ENCODE peak calls at places on chromosomes 13 and 19, in five cellular contexts. L, T, Z, K and R are unnamed samples. For H3K36me3, the result is how much of the 10 kb centered on the place peaks cover.

GRCh38 chr13:21176982-21177284 is 475 bp downstream of the MRPL57 start:
- DNase-seq in Z (no peak), T (no peak), K (no peak), L (no peak), R (no peak)

GRCh38 chr13:99422556-99423220 is 78.6 kb upstream of the TM9SF2 start:
- DNase-seq in Z (no peak), T (no peak), K (no peak), L (no peak), R (no peak)

GRCh38 chr19:51203941-51204720 is 20.7 kb upstream of the CD33 start:
- DNase-seq in L (no peak), T (no peak), K (no peak), Z (no peak), R (no peak)

GRCh38 chr13:100106005-100106404 is 17.1 kb downstream of the PCCA start:
- DNase-seq in Z (no peak), K (no peak), T (no peak), L (no peak), R (no peak)

GRCh38 chr13:33119886-33120543 is 103.8 kb downstream of the KL start:
- DNase-seq in Z (no peak), T (no peak), L (no peak), K (no peak), R (no peak)

GRCh38 chr13:75481176-75482069 is 546 bp downstream of the TBC1D4 start:
- DNase-seq in T (peak), K (no peak), Z (peak), L (no peak), R (peak)

GRCh38 chr13:114282143-114282685 is 813 bp downstream of the UPF3A start:
- DNase-seq in Z (peak), T (peak), L (peak), K (no peak), R (peak)

GRCh38 chr13:80132741-80133601 is 208.0 kb downstream of the SPRY2 start:
- DNase-seq in Z (peak), L (peak), T (peak), K (no peak), R (peak)

GRCh38 chr13:59534806-59535205 is 628.9 kb downstream of the DIAPH3 start:
- DNase-seq in K (no peak), L (no peak), T (no peak), Z (no peak), R (no peak)

GRCh38 chr13:110414283-110414682 is 107.2 kb downstream of the COL4A2 start:
- DNase-seq in T (no peak), Z (no peak), L (no peak), K (no peak), R (no peak)

GRCh38 chr13:59112375-59112774 is 1051.4 kb downstream of the DIAPH3 start:
- DNase-seq in Z (peak), T (no peak), L (peak), K (peak), R (no peak)

GRCh38 chr19:18839465-18840287 is 7.9 kb downstream of the UPF1 start:
- DNase-seq in Z (peak), L (no peak), T (peak), K (no peak), R (peak)

GRCh38 chr13:63307239-63307638 is 1891.6 kb upstream of the PCDH20 start:
- DNase-seq in L (no peak), T (no peak), Z (no peak), K (no peak), R (no peak)

GRCh38 chr13:77514336-77514726 is 21.2 kb upstream of the SCEL start:
- DNase-seq in Z (no peak), T (no peak), K (no peak), L (no peak), R (no peak)

GRCh38 chr13:36447501-36447900 is 15.2 kb downstream of the CCNA1 start:
- DNase-seq in L (no peak), K (no peak), T (no peak), Z (peak), R (no peak)

GRCh38 chr19:14412436-14413071 is 6.6 kb downstream of the DDX39A start:
- DNase-seq in T (no peak), L (no peak), K (no peak), Z (no peak), R (no peak)
- H3K36me3 ChIP-seq in T (half or more), L (half or more), K (under half), Z (half or more), R (under half)

GRCh38 chr13:98142427-98143156 is at the start of gene FARP1:
- DNase-seq in T (peak), K (no peak), Z (peak), L (no peak), R (peak)
- TF ChIP-seq CTCF in T (peak), K (peak), Z (no peak), L (peak), R (peak)

DNA sequence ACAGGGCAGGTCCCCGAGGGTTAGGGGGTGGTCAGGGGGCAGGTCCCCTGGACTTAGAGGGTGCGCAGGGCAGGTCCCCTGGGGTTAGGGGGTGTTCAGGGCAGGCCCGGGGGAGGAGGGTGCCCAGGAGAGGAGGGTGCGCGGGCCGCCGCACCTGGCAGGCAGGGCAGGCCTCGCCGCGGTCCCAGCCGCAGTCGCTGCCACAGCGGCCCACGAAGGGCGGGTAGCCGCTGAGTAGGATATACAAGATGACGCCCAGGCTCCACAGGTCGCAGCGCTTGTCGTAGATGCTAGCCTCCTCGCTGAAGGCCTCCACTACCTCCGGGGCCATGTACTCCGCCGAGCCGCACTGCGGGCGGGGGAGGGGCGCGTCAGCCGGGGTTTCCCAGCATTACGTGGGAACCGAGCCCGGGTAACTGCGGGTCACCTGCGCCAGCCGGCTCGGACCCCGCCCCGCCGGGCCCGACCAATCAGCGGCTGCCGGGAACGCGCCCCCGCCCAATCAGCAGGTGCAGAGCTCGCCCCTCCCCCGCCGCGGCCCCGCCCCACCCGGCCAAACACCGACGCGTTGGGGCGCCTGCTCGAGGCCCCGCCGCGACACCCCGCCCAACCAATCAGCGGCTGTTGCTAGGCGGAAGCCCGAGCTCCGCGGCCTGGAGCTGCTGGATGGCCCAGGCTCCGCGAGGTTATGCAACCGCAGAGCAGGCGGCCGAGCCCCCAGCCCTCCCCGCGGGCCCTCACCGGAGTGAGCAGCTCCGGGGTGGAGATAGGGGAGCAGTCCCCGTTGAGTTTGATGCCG is 9.2 kb downstream of the MKNK2 start:
- DNase-seq in K (no peak), Z (peak), L (peak), T (peak), R (peak)
- H3K36me3 ChIP-seq in K (under half), Z (under half), L (half or more), T (under half), R (under half)

GRCh38 chr13:23710366-23710765 is 140.2 kb downstream of the TNFRSF19 start:
- DNase-seq in Z (no peak), L (no peak), K (no peak), T (no peak), R (no peak)

GRCh38 chr13:23707674-23708073 is 137.5 kb downstream of the TNFRSF19 start:
- DNase-seq in L (peak), K (no peak), T (no peak), Z (peak), R (no peak)

GRCh38 chr13:23711355-23711754 is 141.1 kb downstream of the TNFRSF19 start:
- DNase-seq in T (no peak), Z (no peak), L (no peak), K (no peak), R (no peak)

GRCh38 chr13:23705578-23705977 is 135.4 kb downstream of the TNFRSF19 start:
- DNase-seq in K (no peak), T (no peak), L (no peak), Z (peak), R (no peak)

GRCh38 chr13:23709521-23709920 is 139.3 kb downstream of the TNFRSF19 start:
- DNase-seq in L (no peak), Z (no peak), K (no peak), T (no peak), R (no peak)
- TF ChIP-seq CTCF in L (peak), Z (no peak), K (no peak), T (no peak), R (no peak)

GRCh38 chr19:33383722-33384292 is 10.3 kb downstream of the CEBPG start:
- DNase-seq in T (no peak), K (no peak), L (no peak), Z (no peak), R (no peak)

GRCh38 chr19:33381101-33381500 is 7.6 kb downstream of the CEBPG start:
- DNase-seq in Z (no peak), T (peak), K (no peak), L (no peak), R (no peak)

GRCh38 chr19:33379151-33379829 is 5.8 kb downstream of the CEBPG start:
- DNase-seq in K (no peak), Z (no peak), T (peak), L (no peak), R (peak)

GRCh38 chr19:33384983-33385382 is 11.5 kb downstream of the CEBPG start:
- DNase-seq in Z (no peak), L (no peak), T (no peak), K (no peak), R (no peak)

DNA sequence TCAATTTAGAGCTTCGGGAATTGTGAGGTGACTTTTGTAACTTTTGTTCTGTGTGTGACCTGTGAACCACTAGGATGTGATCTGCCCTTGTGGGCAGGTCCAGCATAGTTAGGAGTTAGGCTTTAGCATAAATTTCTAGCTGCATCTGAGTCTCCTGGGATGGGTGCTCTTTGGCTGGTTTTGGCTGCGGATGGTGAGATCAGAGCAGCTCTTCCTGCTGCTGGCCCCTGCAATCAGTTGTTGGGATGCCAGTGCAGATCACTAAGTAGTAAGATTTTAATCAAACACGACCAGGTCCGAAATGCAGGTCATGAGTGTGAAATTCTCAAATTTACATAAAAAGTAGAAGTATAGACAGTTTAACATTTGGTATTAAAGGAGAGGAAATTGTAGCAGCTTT is 8.5 kb downstream of the CEBPG start:
- DNase-seq in K (no peak), Z (no peak), L (no peak), T (no peak), R (no peak)
- H3K36me3 ChIP-seq in K (under half), Z (under half), L (under half), T (under half), R (under half)

GRCh38 chr13:31913459-31913858 is 118.1 kb upstream of the FRY start:
- DNase-seq in Z (peak), L (no peak), T (no peak), K (no peak), R (no peak)
- TF ChIP-seq CTCF in Z (no peak), L (no peak), T (no peak), K (peak), R (no peak)